ENCODE peak calls at places on chromosomes 12 and 14, in four cellular contexts. I is GM23248, M is astrocyte, A is left ventricle myocardium inferior. Q is an unnamed sample.
A peak's percentile ranks its signal among the peaks of the same experiment; 100 is the strongest.

GRCh38 chr12:51850081-51850932 is 1.8 kb upstream of the FIGNL2 start:
- DNase-seq in I (no peak), M (no peak), A (no peak), Q (no peak)

GRCh38 chr14:24185741-24186140 is 2.9 kb downstream of the IPO4 start:
- DNase-seq in I (no peak), M (no peak), A (no peak), Q (no peak)

GRCh38 chr12:119992129-119992705 is 3.2 kb downstream of the BICDL1 start:
- DNase-seq in I (no peak), M (no peak), A (no peak), Q (no peak)

GRCh38 chr12:94644622-94645021 is 5.7 kb downstream of the TMCC3 start:
- DNase-seq in I (peak; percentile 70), M (peak; percentile 87), A (no peak), Q (no peak)

GRCh38 chr12:79023784-79024183 is 159.2 kb downstream of the SYT1 start:
- DNase-seq in I (no peak), M (peak; percentile 4), A (no peak), Q (no peak)

GRCh38 chr12:6451348-6452244 is at the start of gene TAPBPL:
- DNase-seq in I (peak; percentile 87), M (peak; percentile 71), A (peak; percentile 86), Q (peak; percentile 91)

GRCh38 chr14:46769292-46769691 is 117.7 kb upstream of the RPL10L start:
- DNase-seq in I (no peak), M (no peak), A (no peak), Q (no peak)

GRCh38 chr12:69985656-69986055 is 160.6 kb downstream of the MYRFL start:
- DNase-seq in I (no peak), M (no peak), A (no peak), Q (no peak)

GRCh38 chr14:67815573-67816235 is 686 bp downstream of the ZFYVE26 start:
- DNase-seq in I (peak; percentile 76), M (peak; percentile 51), A (no peak), Q (no peak)

GRCh38 chr12:107632246-107632645 is 53.4 kb upstream of the PWP1 start:
- DNase-seq in I (no peak), M (no peak), A (no peak), Q (no peak)

GRCh38 chr14:71250347-71250746 is 343.1 kb downstream of the PCNX1 start:
- DNase-seq in I (no peak), M (no peak), A (no peak), Q (no peak)

GRCh38 chr12:123010681-123011080 is 30.2 kb downstream of the ARL6IP4 start:
- DNase-seq in I (no peak), M (no peak), A (no peak), Q (no peak)

GRCh38 chr12:9341260-9341585 is 133.0 kb upstream of the PZP start:
- DNase-seq in I (no peak), M (no peak), A (no peak), Q (no peak)

GRCh38 chr12:24198070-24198469 is 248.6 kb upstream of the SOX5 start:
- DNase-seq in I (no peak), M (peak; percentile 86), A (no peak), Q (no peak)

GRCh38 chr14:54374117-54374884 is 22.5 kb upstream of the CDKN3 start:
- DNase-seq in I (peak; percentile 45), M (peak; percentile 62), A (no peak), Q (no peak)

GRCh38 chr14:29799718-29800117 is 127.9 kb downstream of the PRKD1 start:
- DNase-seq in I (no peak), M (no peak), A (no peak), Q (no peak)

GRCh38 chr14:54762296-54762695 is 140.3 kb downstream of the GCH1 start:
- DNase-seq in I (peak; percentile 46), M (peak; percentile 59), A (no peak), Q (no peak)

GRCh38 chr12:28543021-28543890 is 353.0 kb downstream of the CCDC91 start:
- DNase-seq in I (no peak), M (no peak), A (no peak), Q (no peak)

GRCh38 chr12:124450376-124450750 is 117.0 kb downstream of the NCOR2 start:
- DNase-seq in I (no peak), M (no peak), A (no peak), Q (no peak)

GRCh38 chr12:46933947-46934346 is 108.2 kb upstream of the SLC38A4 start:
- DNase-seq in I (peak; percentile 78), M (peak; percentile 37), A (no peak), Q (no peak)

GRCh38 chr12:104177663-104178501 is 37.7 kb upstream of the TXNRD1 start:
- DNase-seq in I (peak; percentile 97), M (peak; percentile 98), A (peak; percentile 71), Q (peak; percentile 68)

GRCh38 chr14:69373104-69373503 is 25.0 kb downstream of the ERH start:
- DNase-seq in I (no peak), M (no peak), A (no peak), Q (no peak)

GRCh38 chr12:26109343-26109841 is 15.4 kb downstream of the BHLHE41 start:
- DNase-seq in I (no peak), M (no peak), A (peak; percentile 18), Q (no peak)

DNA sequence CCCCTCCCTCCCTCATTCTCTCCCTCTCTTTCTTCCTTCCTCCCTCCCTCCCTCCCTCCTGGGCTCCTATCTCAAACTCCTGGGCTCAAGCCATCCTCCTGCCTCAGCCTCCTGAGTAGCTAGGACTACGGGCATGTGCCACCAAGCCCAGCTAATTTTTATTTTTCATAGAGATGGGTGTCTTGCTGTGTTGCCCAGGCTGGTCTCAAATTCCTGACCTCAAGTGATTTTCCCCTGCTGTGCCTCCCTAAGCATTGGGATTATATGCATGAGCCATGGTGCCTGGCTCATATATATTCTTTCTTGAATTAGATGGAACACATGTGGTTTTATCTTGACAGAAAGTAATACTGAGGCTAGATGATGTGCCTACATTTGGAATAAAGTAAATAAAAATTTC is 14.2 kb downstream of the PAPOLA start:
- DNase-seq in I (no peak), M (no peak), A (no peak), Q (no peak)
- H3K4me1 ChIP-seq in I (peaks cover 13% of the 10 kb centered on the region), M (no peaks in the 10 kb centered on the region), A (peaks cover 83% of the 10 kb centered on the region), Q (peaks cover 4% of the 10 kb centered on the region)

GRCh38 chr12:132925597-132926416 is 30.3 kb downstream of the ZNF605 start:
- DNase-seq in I (no peak), M (no peak), A (no peak), Q (no peak)

GRCh38 chr12:132923356-132923909 is 32.7 kb downstream of the ZNF605 start:
- DNase-seq in I (peak; percentile 28), M (no peak), A (no peak), Q (no peak)

GRCh38 chr12:132921685-132922084 is 34.3 kb upstream of the CHFR start:
- DNase-seq in I (no peak), M (no peak), A (no peak), Q (no peak)

GRCh38 chr12:132924356-132924755 is 31.8 kb downstream of the ZNF605 start:
- DNase-seq in I (no peak), M (no peak), A (no peak), Q (no peak)

GRCh38 chr12:132922676-132923075 is 33.4 kb downstream of the ZNF605 start:
- DNase-seq in I (no peak), M (no peak), A (no peak), Q (no peak)
- H3K9me3 ChIP-seq in I (peaks cover 38% of the 10 kb centered on the region), M (peaks cover 59% of the 10 kb centered on the region), A (peaks cover 100% of the 10 kb centered on the region), Q (peaks cover 100% of the 10 kb centered on the region)

GRCh38 chr14:51396222-51396815 is 156.3 kb downstream of the TMX1 start:
- DNase-seq in I (peak; percentile 96), M (peak; percentile 99), A (no peak), Q (no peak)

GRCh38 chr14:51400142-51400541 is 160.1 kb downstream of the TMX1 start:
- DNase-seq in I (peak; percentile 20), M (no peak), A (no peak), Q (no peak)

GRCh38 chr14:51401756-51402155 is 161.7 kb downstream of the TMX1 start:
- DNase-seq in I (no peak), M (no peak), A (peak; percentile 45), Q (no peak)

GRCh38 chr14:51401272-51401671 is 161.2 kb downstream of the TMX1 start:
- DNase-seq in I (peak; percentile 32), M (peak; percentile 27), A (no peak), Q (no peak)

DNA sequence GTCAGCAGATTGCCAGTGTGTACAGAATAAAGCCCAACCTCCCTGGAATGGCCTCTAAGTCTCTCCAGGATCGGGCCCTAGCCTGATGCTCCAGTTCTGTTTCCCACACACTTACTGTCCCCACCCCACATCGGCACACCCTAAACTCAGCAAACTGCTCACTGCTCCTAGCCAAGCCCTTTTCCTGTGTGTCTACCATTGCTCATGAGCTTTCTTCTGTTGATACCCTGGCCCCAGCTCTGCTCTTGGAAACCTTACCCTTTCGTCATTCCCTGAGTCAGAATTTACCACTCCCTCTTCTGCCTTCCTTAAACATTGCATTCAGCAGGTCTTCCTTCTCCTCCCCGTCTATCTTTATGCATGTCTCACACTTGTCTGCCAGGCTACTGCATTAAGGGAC is 158.9 kb downstream of the TMX1 start:
- DNase-seq in I (peak; percentile 96), M (peak; percentile 82), A (no peak), Q (no peak)
- H3K4me1 ChIP-seq in I (peaks cover 63% of the 10 kb centered on the region), M (peaks cover 44% of the 10 kb centered on the region), A (peaks cover 54% of the 10 kb centered on the region), Q (peaks cover 4% of the 10 kb centered on the region)

DNA sequence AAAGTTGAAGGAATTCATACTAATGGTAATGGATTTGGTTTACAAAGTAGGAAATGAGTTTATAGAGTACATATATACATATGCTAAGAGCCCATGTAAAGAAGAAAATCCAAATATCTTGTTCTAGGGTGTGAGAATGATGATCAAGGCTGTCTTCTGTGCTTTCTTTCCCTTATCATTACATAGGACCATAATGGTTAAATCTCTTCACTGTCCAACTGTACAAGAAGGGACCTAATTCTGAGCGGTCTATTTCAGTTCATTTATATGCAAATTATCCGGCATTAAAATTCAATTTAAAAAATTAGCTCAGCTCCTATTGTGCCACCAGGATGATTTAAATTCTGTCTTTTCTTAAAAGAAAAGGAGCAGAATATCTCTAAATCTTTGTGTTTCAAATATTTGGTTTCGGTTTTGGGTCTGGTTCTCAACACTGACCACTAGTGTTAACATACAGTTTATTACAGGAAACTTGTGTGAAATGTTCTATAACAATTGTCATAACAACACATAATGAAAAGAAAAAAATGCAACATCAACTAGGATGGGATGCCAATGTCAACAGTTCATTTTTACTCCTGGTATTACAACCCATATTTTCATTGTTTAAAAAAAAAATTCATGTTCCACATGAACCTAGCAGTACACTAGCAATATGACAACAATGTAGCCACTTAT is 16.8 kb downstream of the OR4K1 start:
- DNase-seq in I (peak; percentile 12), M (no peak), A (no peak), Q (no peak)
- H3K9me3 ChIP-seq in I (no peaks in the 10 kb centered on the region), M (peaks cover 2% of the 10 kb centered on the region), A (no peaks in the 10 kb centered on the region), Q (no peaks in the 10 kb centered on the region)

GRCh38 chr12:65891987-65892481 is 67.8 kb downstream of the HMGA2 start:
- DNase-seq in I (peak; percentile 98), M (peak; percentile 100), A (peak; percentile 71), Q (peak; percentile 59)
- H3K4me1 ChIP-seq in I (peaks cover 74% of the 10 kb centered on the region), M (peaks cover 71% of the 10 kb centered on the region), A (peaks cover 18% of the 10 kb centered on the region), Q (no peaks in the 10 kb centered on the region)

GRCh38 chr12:34294137-34294536 is 271.8 kb downstream of the ALG10 start:
- DNase-seq in I (no peak), M (no peak), A (no peak), Q (peak; percentile 33)
- H3K9me3 ChIP-seq in I (no peaks in the 10 kb centered on the region), M (peaks cover 17% of the 10 kb centered on the region), A (peaks cover 14% of the 10 kb centered on the region), Q (no peaks in the 10 kb centered on the region)

DNA sequence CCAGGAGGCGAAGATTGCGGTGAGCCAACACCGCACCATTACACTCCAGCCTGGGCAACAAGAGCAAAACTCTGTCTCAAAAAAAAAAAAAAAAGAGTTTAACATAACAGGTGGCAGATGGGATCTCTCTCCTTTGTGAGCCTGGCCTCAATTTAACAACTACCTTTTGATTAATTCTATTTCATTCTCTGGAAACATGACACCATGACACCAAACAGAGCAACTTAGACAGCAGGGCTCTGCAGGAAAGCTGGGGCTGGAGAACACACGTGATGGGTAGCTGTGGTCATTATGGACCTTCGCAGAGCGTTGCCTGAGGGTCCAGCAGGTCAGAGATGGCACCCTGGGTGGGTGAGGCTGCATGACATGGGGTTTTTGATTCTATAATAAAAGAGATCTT is 1.7 kb upstream of the DGLUCY start:
- DNase-seq in I (no peak), M (no peak), A (no peak), Q (no peak)
- H3K4me1 ChIP-seq in I (peaks cover 4% of the 10 kb centered on the region), M (peaks cover 22% of the 10 kb centered on the region), A (peaks cover 58% of the 10 kb centered on the region), Q (peaks cover 57% of the 10 kb centered on the region)

Q was measured in left lung.